ENCODE peak calls at places on chromosomes 13 and 19, in ten cellular contexts. T is AG09309; H is CD8-positive, alpha-beta memory T cell; L is pancreas; S is nephron progenitor cell; F is SW480; Z is non-pigmented ciliary epithelial cell; J is activated CD8-positive, alpha-beta memory T cell treated with anti-CD3 and anti-CD28 coated beads, Interleukin-2, amount 10 ng/mL, durations not matched to agents 7 days and 5 days; A is WTC11; I is tibial nerve. O is an unnamed sample.

GRCh38 chr13:75760182-75760981 is 124.3 kb downstream of the LMO7 start:
- DNase-seq in T (no peak), H (peak; percentile 43), L (no peak), S (no peak), F (peak; percentile 94), Z (no peak), J (no peak), A (no peak), I (no peak), O (no peak)

GRCh38 chr19:54188224-54188871 is 1.0 kb downstream of the MBOAT7 start:
- DNase-seq in T (no peak), H (no peak), L (peak; percentile 55), S (no peak), F (no peak), Z (no peak), J (peak; percentile 79), A (peak; percentile 27), I (no peak), O (no peak)

GRCh38 chr13:44303681-44304432 is 69.8 kb upstream of the SERP2 start:
- DNase-seq in T (no peak), H (no peak), L (no peak), S (no peak), F (no peak), Z (no peak), J (no peak), A (no peak), I (no peak), O (no peak)

GRCh38 chr13:36819811-36820140 is 754 bp downstream of the RFXAP start:
- DNase-seq in T (no peak), H (no peak), L (no peak), S (no peak), F (peak; percentile 32), Z (no peak), J (peak; percentile 71), A (peak; percentile 33), I (no peak), O (peak; percentile 61)

GRCh38 chr13:47298506-47298905 is 401.7 kb upstream of the HTR2A start:
- DNase-seq in T (no peak), H (no peak), L (no peak), S (no peak), F (no peak), Z (no peak), J (no peak), A (no peak), I (no peak), O (no peak)

GRCh38 chr13:36530050-36530789 is 97.9 kb downstream of the CCNA1 start:
- DNase-seq in T (peak; percentile 16), H (no peak), L (no peak), S (no peak), F (no peak), Z (no peak), J (no peak), A (no peak), I (no peak), O (peak; percentile 67)

GRCh38 chr19:16025108-16026101 is 50.9 kb upstream of the TPM4 start:
- DNase-seq in T (peak; percentile 16), H (no peak), L (peak; percentile 50), S (no peak), F (peak; percentile 67), Z (peak; percentile 8), J (no peak), A (peak; percentile 67), I (no peak), O (no peak)

GRCh38 chr19:58009666-58010301 is 7.2 kb upstream of the ZNF606 start:
- DNase-seq in T (no peak), H (peak; percentile 57), L (peak; percentile 91), S (no peak), F (peak; percentile 73), Z (peak; percentile 48), J (peak; percentile 89), A (peak; percentile 95), I (no peak), O (peak; percentile 91)

GRCh38 chr13:34512811-34513210 is 429.3 kb upstream of the NBEA start:
- DNase-seq in T (no peak), H (no peak), L (no peak), S (no peak), F (no peak), Z (no peak), J (no peak), A (no peak), I (no peak), O (no peak)

GRCh38 chr13:77168232-77168631 is 141.3 kb upstream of the FBXL3 start:
- DNase-seq in T (no peak), H (no peak), L (no peak), S (no peak), F (no peak), Z (no peak), J (no peak), A (no peak), I (no peak), O (no peak)

GRCh38 chr19:28483197-28483596 is 729.8 kb downstream of the UQCRFS1 start:
- DNase-seq in T (no peak), H (no peak), L (no peak), S (no peak), F (no peak), Z (no peak), J (no peak), A (no peak), I (no peak), O (no peak)

O was measured in A673.